ENCODE peak calls at places on chromosomes 16 and 17, in four cellular contexts. E, W, L and B are unnamed samples.

GRCh38 chr16:47311738-47312505 is 148.9 kb downstream of the ITFG1 start:
- DNase-seq in E (no peak), W (no peak), L (no peak), B (no peak)

GRCh38 chr17:41870627-41871026 is 5.4 kb upstream of the KLHL11 start:
- DNase-seq in E (no peak), W (no peak), L (no peak), B (no peak)

GRCh38 chr17:18257268-18257681 is 1.3 kb downstream of the FLII start:
- DNase-seq in E (no peak), W (peak), L (no peak), B (no peak)

GRCh38 chr16:81319221-81319912 is 4.6 kb downstream of the GAN start:
- DNase-seq in E (no peak), W (no peak), L (no peak), B (no peak)

GRCh38 chr16:56657555-56658430 is at the start of gene MT1F:
- DNase-seq in E (peak), W (peak), L (peak), B (peak)

GRCh38 chr17:67139784-67140665 is 95.7 kb downstream of the CACNG1 start:
- DNase-seq in E (no peak), W (peak), L (no peak), B (no peak)

GRCh38 chr16:1468456-1468855 is 6.4 kb downstream of the CLCN7 start:
- DNase-seq in E (no peak), W (no peak), L (no peak), B (no peak)

GRCh38 chr16:85616608-85617311 is 3.6 kb downstream of the GSE1 start:
- DNase-seq in E (no peak), W (no peak), L (no peak), B (no peak)

GRCh38 chr16:86892509-86892908 is 314.2 kb downstream of the FOXL1 start:
- DNase-seq in E (no peak), W (no peak), L (no peak), B (no peak)

GRCh38 chr16:12652924-12653323 is 150.8 kb downstream of the CPPED1 start:
- DNase-seq in E (no peak), W (no peak), L (no peak), B (no peak)

GRCh38 chr17:35433075-35433894 is 985 bp upstream of the SLFN12 start:
- DNase-seq in E (peak), W (peak), L (peak), B (peak)

GRCh38 chr16:74999208-74999682 is 421 bp downstream of the ZNRF1 start:
- DNase-seq in E (no peak), W (no peak), L (peak), B (no peak)

GRCh38 chr16:75620326-75621169 is 2.5 kb downstream of the ADAT1 start:
- DNase-seq in E (no peak), W (no peak), L (no peak), B (no peak)

GRCh38 chr16:89506113-89506504 is 2.1 kb upstream of the SPG7 start:
- DNase-seq in E (no peak), W (no peak), L (no peak), B (no peak)

GRCh38 chr17:58624751-58625150 is 67.1 kb downstream of the TEX14 start:
- DNase-seq in E (no peak), W (no peak), L (no peak), B (no peak)

DNA sequence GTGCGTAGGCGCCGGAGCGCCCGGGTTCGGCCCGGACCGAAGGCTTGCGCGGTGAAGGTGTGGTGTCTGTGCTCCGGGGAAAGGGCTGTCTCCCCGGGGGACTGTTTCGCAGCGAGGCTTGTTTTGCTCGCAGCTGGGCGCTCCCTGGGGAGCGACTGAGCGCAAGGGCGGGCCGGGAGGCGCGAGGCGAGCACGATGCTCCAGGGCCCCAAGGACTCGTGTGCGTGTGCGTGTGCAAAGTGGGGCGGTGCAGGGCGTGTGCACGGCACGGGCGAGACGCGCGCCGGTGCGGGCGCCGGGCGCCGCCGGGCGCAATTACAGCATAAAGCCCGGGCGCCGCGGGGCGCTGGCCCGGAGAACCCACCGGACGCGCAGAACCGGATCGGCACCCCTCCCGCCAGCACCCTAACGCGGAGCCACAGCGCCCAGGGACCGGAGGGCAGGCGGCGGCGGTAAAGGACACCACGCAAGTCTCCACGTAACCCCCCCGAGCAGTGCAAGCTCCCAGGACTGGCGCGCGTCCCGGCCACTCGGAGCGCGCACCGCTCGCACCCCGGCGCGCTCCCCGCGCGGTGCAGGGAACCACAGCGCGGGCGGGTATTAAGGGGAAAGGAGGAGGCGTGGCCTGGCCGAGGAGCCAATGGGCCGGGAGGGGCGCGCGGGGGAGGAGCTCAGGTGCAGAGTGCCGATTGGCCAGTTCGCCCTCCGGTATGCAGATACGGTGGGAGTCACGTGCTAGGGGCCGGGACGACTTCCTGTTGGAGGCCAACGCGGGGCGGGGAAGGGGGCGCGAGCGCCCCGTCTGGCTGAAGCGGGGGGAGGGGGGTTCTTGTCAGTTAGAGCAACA is at the start of gene TNRC6C:
- DNase-seq in E (peak), W (peak), L (peak), B (peak)
- TF ChIP-seq EP300 in E (no peak), W (no peak), L (no peak), B (peak)

DNA sequence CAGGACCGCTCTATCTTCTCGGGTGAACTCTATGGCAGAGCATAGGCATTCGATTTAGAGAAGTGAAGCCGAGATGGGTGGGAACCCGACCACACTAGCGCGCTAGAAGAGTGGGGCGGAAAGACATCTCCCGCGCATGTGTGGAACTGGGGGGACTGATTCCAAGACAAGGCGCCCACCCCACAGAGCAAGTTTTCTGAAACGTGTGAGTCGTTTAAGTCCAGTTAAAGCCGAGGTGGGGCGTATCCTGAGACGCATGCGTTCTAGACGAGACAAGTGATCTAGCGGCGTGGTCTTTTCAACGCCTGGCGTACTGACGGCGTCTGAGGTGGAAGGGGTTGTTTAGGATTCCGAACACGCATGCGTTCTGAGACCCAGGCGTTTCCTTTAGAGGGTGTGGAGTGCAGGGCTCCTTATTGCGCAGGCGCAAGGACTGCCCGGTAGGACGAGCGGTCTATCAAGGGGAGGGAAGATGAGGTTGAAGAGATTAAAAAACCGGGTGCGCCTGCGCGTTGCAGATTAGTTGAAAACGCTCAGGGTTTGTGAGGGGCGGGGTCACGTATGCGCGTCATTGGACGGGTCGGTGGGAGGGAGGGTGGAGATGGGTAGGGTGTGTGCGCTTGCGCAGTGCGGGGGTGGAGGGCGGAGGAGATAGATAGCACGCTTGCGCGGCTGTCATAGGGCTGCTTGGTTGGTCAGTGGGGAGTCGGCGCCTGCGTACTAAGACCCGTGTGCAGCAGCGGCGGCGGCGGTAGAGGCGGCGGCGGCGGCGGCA is at the start of gene EIF5A:
- DNase-seq in E (peak), W (peak), L (peak), B (peak)
- TF ChIP-seq EP300 in E (no peak), W (no peak), L (peak), B (peak)

GRCh38 chr16:71803305-71803690 is 5.3 kb downstream of the AP1G1 start:
- DNase-seq in E (no peak), W (no peak), L (no peak), B (no peak)

GRCh38 chr16:71811261-71811803 is 2.7 kb upstream of the AP1G1 start:
- DNase-seq in E (no peak), W (no peak), L (no peak), B (no peak)

GRCh38 chr16:71807905-71808592 is 585 bp downstream of the AP1G1 start:
- DNase-seq in E (peak), W (no peak), L (peak), B (no peak)

GRCh38 chr16:71808593-71809449 is at the start of gene AP1G1:
- DNase-seq in E (peak), W (peak), L (peak), B (peak)
- TF ChIP-seq EP300 in E (no peak), W (no peak), L (no peak), B (peak)

GRCh38 chr16:24463196-24463945 is 76.0 kb upstream of the RBBP6 start:
- DNase-seq in E (no peak), W (no peak), L (no peak), B (no peak)
- TF ChIP-seq EP300 in E (no peak), W (no peak), L (no peak), B (no peak)

GRCh38 chr16:27254262-27254811 is 14.2 kb downstream of the NSMCE1 start:
- DNase-seq in E (no peak), W (no peak), L (no peak), B (no peak)
- TF ChIP-seq EP300 in E (no peak), W (no peak), L (peak), B (no peak)

DNA sequence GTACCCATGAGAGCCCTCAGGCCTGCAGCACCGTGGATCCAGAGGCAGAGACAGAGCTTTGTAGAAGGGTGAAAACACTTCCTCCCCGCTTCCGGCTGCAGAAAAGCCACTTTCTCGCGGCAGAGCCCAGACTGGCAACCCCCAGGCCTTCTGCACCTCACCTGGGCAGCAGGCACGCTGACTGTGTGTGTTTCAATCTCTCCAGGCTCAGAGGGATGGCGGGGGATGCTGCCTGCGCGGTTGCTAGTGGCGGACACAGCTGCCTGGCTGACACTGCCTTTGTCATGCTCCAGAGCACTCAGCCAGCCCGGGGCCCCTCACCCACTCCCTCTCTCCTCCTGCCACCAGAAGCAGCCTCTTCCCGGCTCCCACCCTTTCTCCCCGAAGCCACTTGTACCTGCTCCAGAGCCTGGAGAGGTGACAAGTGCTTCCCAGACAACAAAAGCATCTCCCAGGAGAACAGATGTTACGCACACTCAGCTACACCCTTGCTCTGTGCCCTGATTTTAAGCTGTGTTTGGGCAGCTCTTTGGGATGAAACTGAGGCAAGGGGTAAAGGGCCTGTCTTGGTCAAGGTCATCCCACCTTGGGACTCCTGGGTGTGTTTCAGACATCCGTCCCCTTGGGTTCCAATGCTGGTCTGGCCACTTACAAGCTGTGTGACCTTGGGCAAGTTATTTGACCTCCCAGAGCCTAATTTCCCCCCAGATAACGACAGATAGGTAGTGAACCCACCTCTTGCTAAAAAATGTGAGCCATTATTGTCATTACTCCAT is 9.2 kb upstream of the GLIS2 start:
- DNase-seq in E (no peak), W (no peak), L (peak), B (no peak)
- TF ChIP-seq EP300 in E (no peak), W (no peak), L (no peak), B (no peak)

GRCh38 chr17:47969975-47970724 is 763 bp upstream of the CDK5RAP3 start:
- DNase-seq in E (no peak), W (no peak), L (no peak), B (no peak)
- TF ChIP-seq EP300 in E (no peak), W (no peak), L (no peak), B (no peak)

GRCh38 chr16:72945611-72946010 is 102.3 kb downstream of the ZFHX3 start:
- DNase-seq in E (no peak), W (no peak), L (peak), B (no peak)

GRCh38 chr16:72945081-72945480 is 102.8 kb downstream of the ZFHX3 start:
- DNase-seq in E (no peak), W (no peak), L (peak), B (no peak)

GRCh38 chr16:72947379-72948237 is 100.3 kb downstream of the ZFHX3 start:
- DNase-seq in E (no peak), W (peak), L (no peak), B (no peak)

GRCh38 chr16:72946063-72946462 is 101.9 kb downstream of the ZFHX3 start:
- DNase-seq in E (no peak), W (no peak), L (peak), B (no peak)

DNA sequence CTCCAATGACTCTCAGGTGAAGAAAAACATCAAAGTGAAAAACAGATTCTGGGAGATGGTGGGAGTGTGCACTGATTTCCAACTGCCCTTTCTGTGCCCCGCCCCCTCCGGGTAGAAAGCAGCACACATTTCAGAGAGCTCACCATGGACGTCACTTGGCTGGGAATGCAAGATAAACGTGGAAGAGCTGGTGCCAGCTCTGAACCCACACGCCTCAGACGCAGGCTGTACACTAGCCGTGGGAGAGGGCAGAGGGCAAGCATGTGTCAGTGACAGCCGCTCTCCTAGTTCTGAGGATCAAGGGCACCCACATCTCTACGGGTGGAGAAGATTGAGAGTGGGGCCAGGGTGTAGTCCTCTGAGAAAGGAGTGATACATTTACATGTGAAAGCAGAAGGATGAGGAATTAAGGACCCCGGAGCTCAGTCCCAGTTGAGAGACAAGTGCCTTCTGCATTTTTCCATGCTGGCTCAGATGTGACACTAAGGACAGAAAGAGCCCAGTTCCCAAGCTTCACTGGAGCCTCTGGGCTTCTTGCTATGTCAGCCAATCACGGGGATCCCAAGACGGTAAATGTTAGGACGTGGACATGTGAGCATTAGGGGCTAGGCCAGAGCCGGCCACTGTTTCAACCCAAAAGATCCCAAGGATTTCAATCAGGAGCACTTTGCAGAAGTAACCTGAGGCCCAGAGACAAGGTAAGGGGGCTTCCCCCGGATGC is 101.3 kb downstream of the ZFHX3 start:
- DNase-seq in E (no peak), W (no peak), L (peak), B (no peak)
- TF ChIP-seq EP300 in E (no peak), W (no peak), L (peak), B (peak)

GRCh38 chr17:33240397-33240796 is 52.7 kb downstream of the ASIC2 start:
- DNase-seq in E (no peak), W (no peak), L (no peak), B (no peak)
- TF ChIP-seq EP300 in E (no peak), W (no peak), L (no peak), B (no peak)